ENCODE peak calls at places on chromosomes 5 and 9, in five cellular contexts. R, S, A, G and H are unnamed samples.

GRCh38 chr9:107738789-107739188 is 249.2 kb upstream of the KLF4 start:
- DNase-seq in G (no peak), R (no peak), A (no peak), S (no peak), H (no peak)

GRCh38 chr9:35669331-35670145 is 4.2 kb upstream of the CA9 start:
- DNase-seq in S (peak; percentile 98), A (no peak), R (no peak), G (no peak), H (no peak)

GRCh38 chr5:178229861-178230260 is 2.7 kb downstream of the PHYKPL start:
- DNase-seq in R (no peak), G (no peak), S (no peak), A (no peak), H (no peak)

GRCh38 chr9:110016340-110016739 is 191.6 kb downstream of the C9orf152 start:
- DNase-seq in S (peak; percentile 18), G (peak; percentile 63), R (no peak), A (no peak), H (no peak)

GRCh38 chr5:95841914-95842812 is 19.6 kb upstream of the GLRX start:
- DNase-seq in R (no peak), S (peak; percentile 47), A (no peak), G (no peak), H (no peak)

GRCh38 chr9:122029898-122030297 is 63.2 kb downstream of the TTLL11 start:
- DNase-seq in R (no peak), S (peak; percentile 14), G (no peak), A (no peak), H (no peak)

GRCh38 chr9:103037508-103038477 is 42.7 kb downstream of the CYLC2 start:
- DNase-seq in R (no peak), G (no peak), S (no peak), A (no peak), H (no peak)

GRCh38 chr9:78215706-78216105 is 20.2 kb upstream of the CEP78 start:
- DNase-seq in G (no peak), A (no peak), R (no peak), S (no peak), H (no peak)

GRCh38 chr5:141840826-141841360 is 37.3 kb downstream of the PCDH1 start:
- DNase-seq in A (no peak), G (no peak), R (no peak), S (no peak), H (no peak)

GRCh38 chr5:172007153-172007794 is 836 bp upstream of the FBXW11 start:
- DNase-seq in R (no peak), S (peak; percentile 7), A (no peak), G (no peak), H (no peak)

GRCh38 chr9:27003406-27004147 is 1.9 kb downstream of the LRRC19 start:
- DNase-seq in S (no peak), A (no peak), G (no peak), R (no peak), H (no peak)

GRCh38 chr9:104864675-104865104 is 63.3 kb downstream of the ABCA1 start:
- DNase-seq in G (no peak), A (no peak), S (no peak), R (no peak), H (no peak)

GRCh38 chr5:174295736-174296481 is 250.4 kb downstream of the NSG2 start:
- DNase-seq in G (no peak), A (no peak), R (no peak), S (no peak), H (no peak)

GRCh38 chr5:154141686-154142300 is 48.7 kb upstream of the GALNT10 start:
- DNase-seq in A (no peak), R (no peak), S (no peak), G (no peak), H (no peak)

GRCh38 chr9:105067895-105068580 is 140.1 kb upstream of the ABCA1 start:
- DNase-seq in R (no peak), G (no peak), S (no peak), A (no peak), H (no peak)

GRCh38 chr9:99000480-99001395 is 57.0 kb downstream of the COL15A1 start:
- DNase-seq in R (peak; percentile 57), A (peak; percentile 23), S (peak; percentile 17), G (peak; percentile 34), H (no peak)

GRCh38 chr9:120578614-120579013 is 1.4 kb downstream of the CDK5RAP2 start:
- DNase-seq in A (no peak), S (no peak), G (no peak), R (no peak), H (no peak)

GRCh38 chr5:116685069-116685468 is 110.4 kb upstream of the SEMA6A start:
- DNase-seq in G (no peak), R (no peak), S (no peak), A (no peak), H (no peak)

GRCh38 chr9:70054546-70054945 is 10.9 kb downstream of the MAMDC2 start:
- DNase-seq in G (no peak), R (no peak), S (no peak), A (no peak), H (no peak)

GRCh38 chr5:34484591-34485228 is 171.4 kb upstream of the RAI14 start:
- DNase-seq in A (no peak), G (no peak), S (no peak), R (no peak), H (no peak)

GRCh38 chr5:472656-473343 is 29.8 kb downstream of the EXOC3 start:
- DNase-seq in S (peak; percentile 52), A (no peak), G (peak; percentile 54), R (peak; percentile 100), H (peak; percentile 39)

GRCh38 chr5:116574682-116575634 is at the start of gene SEMA6A:
- DNase-seq in G (peak; percentile 95), S (peak; percentile 61), A (peak; percentile 81), R (peak; percentile 22), H (peak; percentile 94)

GRCh38 chr9:4211022-4211421 is 88.8 kb downstream of the GLIS3 start:
- DNase-seq in S (no peak), G (no peak), R (no peak), A (no peak), H (no peak)

GRCh38 chr5:38607396-38607795 is 51.0 kb upstream of the LIFR start:
- DNase-seq in G (no peak), A (no peak), R (no peak), S (no peak), H (no peak)

GRCh38 chr5:134446938-134447337 is 35.3 kb upstream of the CDKN2AIPNL start:
- DNase-seq in R (no peak), G (no peak), S (no peak), A (no peak), H (no peak)

GRCh38 chr9:119963798-119964372 is 594.6 kb upstream of the BRINP1 start:
- DNase-seq in R (no peak), S (peak; percentile 39), G (peak; percentile 33), A (no peak), H (peak; percentile 96)

GRCh38 chr9:129235931-129236331 is 57.9 kb upstream of the IER5L start:
- DNase-seq in G (no peak), R (no peak), S (no peak), A (no peak), H (no peak)

GRCh38 chr5:174328626-174329299 is 283.3 kb downstream of the NSG2 start:
- DNase-seq in R (no peak), A (no peak), G (no peak), S (no peak), H (no peak)

GRCh38 chr9:33835625-33836260 is 18.8 kb downstream of the UBE2R2 start:
- DNase-seq in A (no peak), R (no peak), G (no peak), S (no peak), H (no peak)

GRCh38 chr9:6845881-6846280 is 88.1 kb downstream of the KDM4C start:
- DNase-seq in S (peak; percentile 83), R (no peak), G (peak; percentile 7), A (no peak), H (peak; percentile 49)

GRCh38 chr9:68640421-68641089 is 64.5 kb upstream of the PIP5K1B start:
- DNase-seq in S (no peak), A (peak; percentile 55), R (no peak), G (no peak), H (no peak)

GRCh38 chr5:56056875-56057274 is 62.1 kb upstream of the IL6ST start:
- DNase-seq in S (no peak), G (no peak), A (peak; percentile 85), R (no peak), H (no peak)

DNA sequence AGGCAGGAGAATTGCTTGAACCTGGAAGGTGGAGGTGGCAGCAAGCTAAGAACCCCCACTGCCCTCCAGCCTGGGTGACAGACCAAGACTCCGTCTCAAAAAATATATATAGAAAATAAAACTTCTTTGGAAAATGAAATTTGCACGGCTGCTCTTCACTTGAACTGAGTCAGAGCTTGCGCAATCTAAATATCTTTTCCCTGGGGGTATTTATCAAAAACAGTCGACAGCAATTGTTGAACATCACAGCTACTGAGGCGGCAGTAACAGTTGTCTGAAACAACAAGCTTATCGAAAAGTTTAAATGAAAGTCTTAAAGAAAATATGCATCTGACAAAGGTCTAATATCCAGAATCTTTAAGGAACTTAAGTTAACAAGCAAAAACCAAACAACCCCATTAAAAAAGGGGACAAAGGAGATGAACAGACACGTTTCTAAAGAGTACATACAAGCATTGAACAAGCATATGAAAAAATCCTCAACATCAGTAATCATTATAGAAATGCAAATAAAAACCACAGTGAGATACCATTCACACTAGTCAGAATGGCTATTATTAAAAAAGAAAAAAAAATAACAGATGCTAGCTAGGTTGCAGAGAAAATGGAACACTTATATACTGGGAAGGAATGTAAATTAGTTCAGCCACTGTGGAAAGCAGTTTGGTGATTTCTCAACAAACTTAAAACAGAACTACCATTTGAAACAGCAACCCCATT is 153.6 kb upstream of the CDH9 start:
- DNase-seq in G (no peak), A (no peak), S (no peak), R (no peak), H (no peak)
- H3K4me1 ChIP-seq in G (no peaks in the 10 kb centered on the region), A (no peaks in the 10 kb centered on the region), S (no peaks in the 10 kb centered on the region), R (no peaks in the 10 kb centered on the region), H (no peaks in the 10 kb centered on the region)

DNA sequence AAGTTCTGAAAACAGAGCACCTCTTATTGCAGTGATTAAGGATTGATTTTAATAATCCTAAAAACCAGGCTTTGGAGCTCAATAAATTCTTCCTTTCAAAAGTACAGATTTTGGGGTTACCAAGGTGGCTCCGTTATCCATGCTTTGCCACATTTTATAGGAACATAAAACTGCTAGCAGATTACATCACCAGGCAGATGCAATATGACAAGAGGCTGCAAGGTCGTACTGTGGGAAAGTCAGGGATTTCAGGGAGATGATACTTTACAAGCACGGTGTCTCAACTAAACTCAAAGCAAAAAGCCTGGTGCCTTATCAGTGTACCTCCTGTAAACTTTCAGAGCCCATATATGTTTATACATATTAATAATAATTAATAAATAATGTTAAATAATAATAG is 28.6 kb downstream of the ADAMTSL1 start:
- DNase-seq in S (no peak), R (no peak), G (no peak), A (no peak), H (no peak)
- TF ChIP-seq ZNF274 in S (no peak), R (no peak), G (no peak), A (no peak), H (no peak)

DNA sequence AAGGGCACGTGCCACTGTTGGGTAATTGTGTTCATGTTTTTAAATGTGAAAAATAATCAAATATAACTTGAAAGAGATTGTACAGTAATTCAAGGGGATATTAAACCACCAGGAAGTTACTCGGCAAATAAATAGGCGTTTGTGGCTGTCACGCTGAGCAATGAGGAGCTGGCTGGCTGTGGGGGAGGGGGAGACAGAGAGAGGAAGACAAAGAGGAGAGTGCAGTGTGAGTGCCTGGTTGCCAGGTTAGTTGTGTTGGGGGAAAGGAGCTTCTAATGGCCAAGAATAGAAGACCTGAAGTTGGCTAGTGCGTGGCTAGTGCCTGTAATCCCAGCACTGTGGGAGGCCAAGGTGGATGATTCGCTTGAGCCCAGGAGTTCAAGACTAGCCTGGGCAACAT is 131.6 kb upstream of the GABRP start:
- DNase-seq in R (no peak), A (no peak), G (no peak), S (no peak), H (no peak)
- H3K4me1 ChIP-seq in R (no peaks in the 10 kb centered on the region), A (no peaks in the 10 kb centered on the region), G (no peaks in the 10 kb centered on the region), S (no peaks in the 10 kb centered on the region), H (no peaks in the 10 kb centered on the region)

GRCh38 chr5:170200876-170201275 is 31.9 kb upstream of the C5orf58 start:
- DNase-seq in A (no peak), R (no peak), S (no peak), G (no peak), H (no peak)
- TF ChIP-seq ZNF274 in A (no peak), R (no peak), S (no peak), G (no peak), H (no peak)